ENCODE peak calls at places on chromosomes 7 and 10, in nine cellular contexts. W is pancreas; Z is small intestine; C is lower lobe of right lung; R is CD8-positive, alpha-beta memory T cell; S is WERI-Rb-1; Q is fibroblast of lung; H is gastrocnemius medialis; K is BE2C. F is an unnamed sample.

GRCh38 chr7:30348083-30348560 is 63.7 kb downstream of the ZNRF2 start:
- DNase-seq in C (no peak), Q (peak; percentile 94), Z (peak; percentile 59), R (peak; percentile 77), K (no peak), S (no peak), H (no peak), W (no peak), F (peak; percentile 78)

GRCh38 chr7:30800785-30801252 is 29.6 kb downstream of the MINDY4 start:
- DNase-seq in H (peak; percentile 54), W (no peak), Q (peak; percentile 65), K (peak; percentile 61), C (no peak), Z (peak; percentile 78), R (no peak), S (peak; percentile 41), F (peak; percentile 27)

GRCh38 chr10:44648691-44649090 is 262.4 kb upstream of the TMEM72 start:
- DNase-seq in H (no peak), Z (no peak), W (no peak), S (no peak), R (no peak), C (no peak), K (no peak), Q (no peak), F (no peak)

GRCh38 chr7:30034501-30034900 is 6.3 kb downstream of the PLEKHA8 start:
- DNase-seq in S (no peak), R (no peak), W (no peak), C (no peak), H (no peak), Q (no peak), Z (no peak), K (no peak), F (no peak)

GRCh38 chr10:132222726-132223125 is 36.0 kb downstream of the DPYSL4 start:
- DNase-seq in R (no peak), K (no peak), Q (no peak), S (no peak), H (no peak), C (no peak), Z (no peak), W (peak; percentile 36), F (no peak)

GRCh38 chr10:5940807-5941218 is 36.5 kb downstream of the IL15RA start:
- DNase-seq in W (no peak), R (no peak), C (no peak), H (no peak), Z (no peak), Q (no peak), S (no peak), K (no peak), F (no peak)

GRCh38 chr10:24824124-24824523 is 100.4 kb upstream of the ARHGAP21 start:
- DNase-seq in C (no peak), Q (no peak), Z (no peak), R (no peak), H (no peak), W (no peak), K (no peak), S (no peak), F (no peak)

GRCh38 chr7:22954251-22954650 is 59.7 kb downstream of the HYCC1 start:
- DNase-seq in Z (no peak), K (no peak), S (no peak), H (no peak), R (no peak), Q (no peak), W (no peak), C (no peak), F (no peak)

GRCh38 chr7:157372300-157373232 is 35.8 kb downstream of the DNAJB6 start:
- DNase-seq in S (no peak), C (no peak), H (no peak), K (no peak), Q (no peak), W (no peak), R (no peak), Z (no peak), F (no peak)

GRCh38 chr10:84217746-84218145 is 7.6 kb downstream of the LRIT2 start:
- DNase-seq in Z (no peak), Q (no peak), S (no peak), K (no peak), W (no peak), C (no peak), R (no peak), H (no peak), F (no peak)

GRCh38 chr10:115861864-115862263 is 411.1 kb downstream of the GFRA1 start:
- DNase-seq in R (no peak), C (no peak), Z (no peak), K (no peak), Q (peak; percentile 65), W (no peak), H (no peak), S (no peak), F (no peak)

GRCh38 chr7:1366801-1367405 is 92.4 kb downstream of the MICALL2 start:
- DNase-seq in C (no peak), H (no peak), K (no peak), Q (no peak), R (no peak), W (no peak), Z (no peak), S (no peak), F (no peak)

GRCh38 chr7:105723582-105723981 is 142.3 kb upstream of the EFCAB10 start:
- DNase-seq in Q (no peak), K (no peak), Z (no peak), W (no peak), C (no peak), H (no peak), R (no peak), S (peak; percentile 82), F (no peak)

GRCh38 chr7:121752706-121753105 is 120.3 kb upstream of the PTPRZ1 start:
- DNase-seq in Z (peak; percentile 19), R (no peak), W (no peak), Q (peak; percentile 13), K (no peak), S (peak; percentile 10), H (no peak), C (no peak), F (no peak)

GRCh38 chr10:71765176-71765906 is 8.0 kb downstream of the VSIR start:
- DNase-seq in Q (peak; percentile 69), R (no peak), S (no peak), C (no peak), K (no peak), H (no peak), Z (no peak), W (no peak), F (no peak)

GRCh38 chr10:48410503-48410902 is 104.0 kb downstream of the MAPK8 start:
- DNase-seq in K (no peak), W (no peak), H (no peak), S (no peak), C (no peak), Z (no peak), Q (no peak), R (no peak), F (no peak)

GRCh38 chr10:78318305-78318704 is 284.6 kb downstream of the RPS24 start:
- DNase-seq in Z (no peak), H (no peak), S (no peak), W (no peak), K (no peak), C (no peak), R (no peak), Q (no peak), F (no peak)

GRCh38 chr10:43969506-43969905 is 320.8 kb upstream of the ZNF32 start:
- DNase-seq in R (no peak), S (no peak), H (no peak), K (no peak), Q (no peak), Z (no peak), W (no peak), C (no peak), F (no peak)

GRCh38 chr10:129962558-129963075 is 1.5 kb downstream of the EBF3 start:
- DNase-seq in R (no peak), C (no peak), Q (no peak), H (no peak), K (no peak), W (no peak), Z (no peak), S (no peak), F (no peak)
- H3K4me3 ChIP-seq in R (peak overlapping the region; percentile 5), C (peak overlapping the region; percentile 49), Q (peak overlapping the region; percentile 18), H (peak overlapping the region; percentile 61), K (peak overlapping the region; percentile 82), W (peak overlapping the region; percentile 36), Z (peak overlapping the region; percentile 36), S (peak overlapping the region; percentile 21), F (no peak overlapping the region)

GRCh38 chr7:139394553-139394952 is 34.9 kb downstream of the LUC7L2 start:
- DNase-seq in R (no peak), S (no peak), Q (no peak), H (no peak), C (no peak), W (no peak), Z (no peak), K (no peak), F (no peak)

GRCh38 chr7:139393621-139394215 is 34.0 kb downstream of the LUC7L2 start:
- DNase-seq in H (no peak), Z (no peak), C (no peak), R (no peak), S (no peak), K (no peak), Q (peak; percentile 6), W (no peak), F (no peak)

GRCh38 chr7:139397192-139397591 is 37.5 kb downstream of the LUC7L2 start:
- DNase-seq in H (no peak), W (no peak), S (no peak), K (no peak), C (no peak), Q (no peak), Z (no peak), R (no peak), F (no peak)

GRCh38 chr7:139396323-139396951 is 36.7 kb downstream of the LUC7L2 start:
- DNase-seq in S (no peak), K (no peak), W (no peak), H (no peak), C (no peak), Z (no peak), Q (peak; percentile 6), R (no peak), F (no peak)
- H3K36me3 ChIP-seq in S (peaks cover 60% of the 10 kb centered on the region), K (peaks cover 67% of the 10 kb centered on the region), W (peaks cover 20% of the 10 kb centered on the region), H (peaks cover 2% of the 10 kb centered on the region), C (peaks cover 73% of the 10 kb centered on the region), Z (peaks cover 4% of the 10 kb centered on the region), Q (no peaks in the 10 kb centered on the region), R (no peaks in the 10 kb centered on the region), F (peaks cover 15% of the 10 kb centered on the region)

GRCh38 chr10:95229724-95230627 is 35.9 kb downstream of the ACSM6 start:
- DNase-seq in H (no peak), R (no peak), S (no peak), Q (peak; percentile 99), K (no peak), C (no peak), Z (no peak), W (no peak), F (no peak)
- H3K4me3 ChIP-seq in H (peak overlapping the region; percentile 40), R (peak overlapping the region; percentile 51), S (no peak overlapping the region), Q (no peak overlapping the region), K (no peak overlapping the region), C (peak overlapping the region; percentile 55), Z (no peak overlapping the region), W (peak overlapping the region; percentile 39), F (no peak overlapping the region)

DNA sequence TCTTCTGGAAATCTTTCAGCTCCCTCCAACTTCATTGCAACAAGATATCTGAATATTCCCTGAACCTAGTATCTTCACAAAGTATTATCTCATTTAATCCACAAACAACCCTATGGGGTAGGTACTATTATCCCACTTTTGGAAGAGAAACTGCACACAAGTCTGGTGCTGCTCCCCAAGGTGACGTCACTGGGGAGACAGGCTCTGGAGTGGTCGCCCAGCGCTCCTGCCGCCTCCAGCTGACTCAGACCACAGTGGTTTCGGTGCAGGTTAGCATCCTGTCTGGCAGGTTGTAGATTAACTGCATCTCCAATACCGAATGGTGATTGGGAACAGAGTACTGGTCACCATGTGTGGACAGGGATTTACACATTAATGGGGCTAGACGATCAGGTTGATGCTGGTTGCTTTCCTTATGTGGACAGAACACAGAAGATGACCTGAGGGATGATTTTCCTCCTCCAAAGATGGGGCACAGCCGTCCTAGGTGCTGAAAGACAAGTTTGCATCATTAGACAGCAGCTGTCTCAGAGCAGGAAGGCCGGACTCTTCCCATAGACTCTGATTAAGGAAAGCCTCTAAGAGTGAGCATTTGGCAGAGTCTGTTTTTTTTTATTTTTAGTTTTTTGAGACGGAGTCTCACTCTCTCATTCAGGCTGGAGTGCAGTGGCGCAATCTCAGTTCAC is 128.6 kb downstream of the TRRAP start:
- DNase-seq in K (no peak), Z (no peak), H (no peak), S (no peak), Q (no peak), R (peak; percentile 13), C (no peak), W (no peak), F (no peak)
- H3K36me3 ChIP-seq in K (peaks cover 64% of the 10 kb centered on the region), Z (peaks cover 31% of the 10 kb centered on the region), H (no peaks in the 10 kb centered on the region), S (peaks cover 85% of the 10 kb centered on the region), Q (peaks cover 41% of the 10 kb centered on the region), R (peaks cover 45% of the 10 kb centered on the region), C (peaks cover 88% of the 10 kb centered on the region), W (peaks cover 74% of the 10 kb centered on the region), F (peaks cover 83% of the 10 kb centered on the region)

F was measured in CD4-positive, alpha-beta memory T cell.